ENCODE peak calls at places on chromosomes 4 and X, in seven cellular contexts. O is uterus, T is heart left ventricle, P is neural progenitor cell, X is tibial artery, C is A549, W is PC-9. Q is an unnamed sample.

GRCh38 chrX:112901821-112902732 is 61.4 kb upstream of the AMOT start:
- DNase-seq in O (no peak), T (no peak), P (peak), X (no peak), C (no peak), W (no peak), Q (no peak)

GRCh38 chr4:143432258-143432591 is 81.3 kb upstream of the SMARCA5 start:
- DNase-seq in O (no peak), T (no peak), P (no peak), X (no peak), C (no peak), W (no peak), Q (no peak)

GRCh38 chrX:149510386-149510785 is 5.3 kb upstream of the IDS start:
- DNase-seq in O (no peak), T (no peak), P (peak), X (no peak), C (no peak), W (no peak), Q (no peak)

GRCh38 chr4:106717094-106717493 is 319.0 kb downstream of the DKK2 start:
- DNase-seq in O (no peak), T (no peak), P (no peak), X (no peak), C (no peak), W (no peak), Q (no peak)

GRCh38 chr4:154503598-154503997 is 12.0 kb upstream of the DCHS2 start:
- DNase-seq in O (no peak), T (no peak), P (peak), X (no peak), C (peak), W (no peak), Q (no peak)

GRCh38 chrX:41022579-41022978 is 62.7 kb upstream of the USP9X start:
- DNase-seq in O (no peak), T (no peak), P (no peak), X (no peak), C (no peak), W (no peak), Q (no peak)

GRCh38 chr4:8665406-8666360 is 73.1 kb downstream of the CPZ start:
- DNase-seq in O (no peak), T (peak), P (no peak), X (no peak), C (no peak), W (no peak), Q (peak)

GRCh38 chr4:129822708-129823504 is 727.0 kb downstream of the C4orf33 start:
- DNase-seq in O (no peak), T (peak), P (no peak), X (no peak), C (no peak), W (peak), Q (no peak)

GRCh38 chr4:19358015-19358414 is 893.7 kb upstream of the SLIT2 start:
- DNase-seq in O (no peak), T (no peak), P (no peak), X (no peak), C (no peak), W (no peak), Q (no peak)

GRCh38 chr4:8323947-8324555 is 54.5 kb downstream of the HTRA3 start:
- DNase-seq in O (no peak), T (peak), P (no peak), X (no peak), C (no peak), W (no peak), Q (no peak)

GRCh38 chrX:9339603-9340569 is 125.0 kb upstream of the TBL1X start:
- DNase-seq in O (peak), T (peak), P (no peak), X (no peak), C (no peak), W (no peak), Q (no peak)

GRCh38 chr4:112492321-112492720 is 23.7 kb downstream of the NEUROG2 start:
- DNase-seq in O (no peak), T (no peak), P (no peak), X (no peak), C (no peak), W (no peak), Q (no peak)

GRCh38 chr4:150581206-150581605 is 745 bp upstream of the MAB21L2 start:
- DNase-seq in O (no peak), T (no peak), P (no peak), X (no peak), C (no peak), W (no peak), Q (no peak)

GRCh38 chr4:150579591-150580234 is 2.2 kb upstream of the MAB21L2 start:
- DNase-seq in O (peak), T (peak), P (peak), X (no peak), C (no peak), W (no peak), Q (no peak)

GRCh38 chr4:150581611-150582010 is 340 bp upstream of the MAB21L2 start:
- DNase-seq in O (no peak), T (peak), P (peak), X (no peak), C (no peak), W (no peak), Q (no peak)

GRCh38 chr4:150578745-150579470 is 3.0 kb upstream of the MAB21L2 start:
- DNase-seq in O (no peak), T (no peak), P (peak), X (no peak), C (no peak), W (no peak), Q (no peak)

GRCh38 chr4:150580244-150580643 is 1.7 kb upstream of the MAB21L2 start:
- DNase-seq in O (no peak), T (no peak), P (peak), X (no peak), C (no peak), W (no peak), Q (no peak)
- H3K4me3 ChIP-seq in O (no peak), T (peak), P (peak), X (peak), C (no peak), W (no peak), Q (peak)

GRCh38 chrX:54496517-54496852 is 451 bp upstream of the FGD1 start:
- DNase-seq in O (no peak), T (no peak), P (no peak), X (no peak), C (no peak), W (no peak), Q (no peak)

GRCh38 chrX:54494166-54494969 is 1.7 kb downstream of the FGD1 start:
- DNase-seq in O (no peak), T (no peak), P (no peak), X (no peak), C (no peak), W (no peak), Q (no peak)

GRCh38 chrX:54494970-54495813 is 842 bp downstream of the FGD1 start:
- DNase-seq in O (no peak), T (no peak), P (peak), X (peak), C (no peak), W (peak), Q (no peak)

GRCh38 chrX:54495814-54496516 is at the start of gene FGD1:
- DNase-seq in O (peak), T (peak), P (peak), X (peak), C (peak), W (peak), Q (no peak)

DNA sequence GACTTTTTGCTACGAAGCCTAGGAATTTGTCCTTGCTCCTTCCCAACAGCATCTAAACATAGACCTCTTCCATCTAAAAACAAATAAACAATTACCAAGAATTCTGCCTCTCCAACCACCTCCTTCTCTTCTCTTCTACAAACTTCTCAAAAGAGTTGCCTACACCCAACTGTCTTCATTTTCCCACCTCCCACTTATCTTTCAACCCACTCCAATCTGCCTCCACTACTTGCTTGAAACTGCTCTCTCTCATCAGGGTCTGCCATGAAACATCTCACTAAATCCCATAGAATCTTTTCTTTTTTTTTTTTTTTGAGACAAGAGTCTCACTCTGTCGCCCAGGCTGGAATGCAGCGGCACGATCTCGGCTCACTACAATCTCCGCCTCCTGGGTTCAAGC is 902 bp upstream of the FGD1 start:
- DNase-seq in O (no peak), T (no peak), P (no peak), X (no peak), C (no peak), W (no peak), Q (no peak)
- TF ChIP-seq CTCF in O (no peak), T (no peak), P (no peak), X (no peak), C (no peak), W (no peak), Q (no peak)

GRCh38 chr4:102959503-102959902 is 60.0 kb downstream of the SLC9B1 start:
- DNase-seq in O (no peak), T (peak), P (no peak), X (no peak), C (no peak), W (no peak), Q (no peak)
- H3K27ac ChIP-seq in O (no peak), T (no peak), P (no peak), X (no peak), C (no peak), W (no peak), Q (no peak)

DNA sequence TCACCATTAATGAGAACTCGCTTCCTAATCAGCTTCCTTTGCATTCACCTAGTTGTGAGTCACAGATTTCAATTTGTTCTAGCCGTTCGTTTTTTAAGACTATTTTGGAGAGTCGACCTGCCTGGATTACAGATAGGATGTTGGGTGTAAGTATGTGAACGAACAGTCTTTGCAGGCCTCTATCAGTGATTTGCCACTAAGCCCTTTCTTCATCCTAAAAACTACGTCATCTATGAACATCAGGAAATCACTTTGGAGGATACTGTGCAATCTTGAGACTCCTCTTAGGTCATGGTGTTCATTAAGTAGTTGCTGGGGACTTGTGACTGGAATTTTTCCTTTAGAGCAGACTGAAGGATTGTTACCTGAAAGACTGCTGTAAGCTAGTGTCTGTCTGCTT is 1.1 kb downstream of the POLA1 start:
- DNase-seq in O (no peak), T (no peak), P (no peak), X (no peak), C (no peak), W (no peak), Q (no peak)
- H3K4me3 ChIP-seq in O (no peak), T (peak), P (peak), X (no peak), C (peak), W (peak), Q (peak)

GRCh38 chr4:90357117-90357710 is 230.0 kb downstream of the CCSER1 start:
- DNase-seq in O (no peak), T (no peak), P (peak), X (no peak), C (peak), W (no peak), Q (no peak)
- TF ChIP-seq CTCF in O (no peak), T (peak), P (peak), X (peak), C (peak), W (peak), Q (no peak)

DNA sequence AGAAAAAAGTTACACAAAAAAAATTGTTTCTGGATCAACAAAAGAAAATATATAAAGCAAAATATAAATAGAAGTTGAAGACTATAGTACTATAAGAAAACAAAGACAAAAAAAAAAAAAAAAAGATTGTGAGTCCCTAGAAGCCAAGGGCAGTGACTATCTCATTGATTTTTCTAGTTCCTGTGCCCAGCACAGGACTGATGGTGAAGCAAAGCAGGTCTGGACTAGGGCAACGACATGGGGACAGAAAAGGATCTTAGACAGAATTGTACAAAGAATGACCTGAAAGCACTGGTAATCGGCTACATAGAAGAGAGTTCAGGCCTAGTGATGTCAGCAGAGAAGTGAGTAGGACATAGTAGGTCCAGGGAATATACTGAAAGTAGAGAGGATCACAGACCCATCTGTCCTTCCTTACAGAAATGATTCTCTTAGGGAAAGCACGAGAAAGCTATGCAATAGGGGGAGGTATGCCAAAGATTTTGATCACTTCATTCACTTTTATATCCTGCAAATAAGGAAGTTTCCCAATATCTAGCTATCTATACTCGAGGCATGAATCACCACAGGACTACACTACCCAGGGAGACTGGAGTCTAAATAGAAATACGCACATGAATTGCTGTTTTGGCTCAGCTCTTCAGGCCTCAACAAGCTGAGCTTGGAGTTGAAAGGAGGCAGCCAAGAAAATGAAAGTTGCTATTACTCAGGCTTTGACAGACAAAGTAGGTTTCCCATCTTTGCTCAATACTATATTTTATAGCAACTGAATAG is 230.9 kb upstream of the GPC4 start:
- DNase-seq in O (no peak), T (no peak), P (no peak), X (peak), C (no peak), W (no peak), Q (no peak)
- H3K27ac ChIP-seq in O (no peak), T (no peak), P (no peak), X (peak), C (no peak), W (no peak), Q (peak)

DNA sequence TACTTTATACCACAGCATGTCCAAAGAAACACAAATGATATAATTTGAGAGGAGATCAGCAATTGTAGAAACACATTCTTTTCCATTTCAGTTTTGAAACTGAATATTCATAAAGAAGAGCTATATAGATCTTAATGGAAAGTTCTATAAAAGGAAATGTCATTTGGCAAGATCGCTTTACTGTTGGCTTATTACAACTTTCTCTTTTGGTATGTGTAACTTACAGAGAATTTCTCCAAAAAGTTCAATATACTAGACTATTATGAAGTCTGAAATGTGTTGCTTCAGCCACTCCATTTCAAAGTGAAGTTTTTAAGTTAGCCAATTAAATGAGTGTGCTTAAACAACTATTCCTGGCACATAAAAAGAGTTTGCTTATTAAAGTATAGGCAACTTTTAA is 157.9 kb downstream of the ARAP2 start:
- DNase-seq in O (no peak), T (no peak), P (no peak), X (no peak), C (no peak), W (no peak), Q (no peak)
- H3K4me3 ChIP-seq in O (no peak), T (no peak), P (no peak), X (no peak), C (no peak), W (no peak), Q (no peak)

DNA sequence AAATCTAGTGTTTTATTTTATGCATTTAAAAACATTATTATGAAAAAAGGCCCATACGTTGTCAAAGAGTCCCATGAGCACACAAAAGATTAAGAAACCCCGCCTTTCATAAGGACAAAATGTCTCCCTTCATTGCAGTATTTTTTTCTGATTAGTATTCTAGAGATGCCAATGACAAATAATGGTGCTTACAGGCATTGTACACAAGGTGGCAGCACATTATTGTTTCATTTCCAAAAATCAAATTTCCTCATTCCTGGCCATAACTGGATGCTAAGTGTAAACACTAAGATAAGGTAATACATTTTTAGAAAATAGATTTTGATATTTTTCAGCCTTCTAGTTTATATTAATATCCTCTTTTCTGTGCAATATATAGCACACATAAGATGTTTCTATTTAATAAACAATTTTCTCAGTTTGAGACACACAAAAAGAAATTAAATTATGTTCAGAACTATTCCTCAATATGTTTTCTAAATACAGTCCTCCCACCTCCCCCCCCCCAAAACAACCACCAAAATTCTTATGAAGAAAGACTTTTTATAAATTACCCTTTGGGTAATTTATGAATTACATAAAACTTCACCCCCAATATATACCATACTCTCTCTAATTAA is 47.7 kb downstream of the TIGD2 start:
- DNase-seq in O (no peak), T (no peak), P (peak), X (no peak), C (peak), W (no peak), Q (no peak)
- TF ChIP-seq CTCF in O (peak), T (peak), P (peak), X (peak), C (peak), W (peak), Q (peak)

DNA sequence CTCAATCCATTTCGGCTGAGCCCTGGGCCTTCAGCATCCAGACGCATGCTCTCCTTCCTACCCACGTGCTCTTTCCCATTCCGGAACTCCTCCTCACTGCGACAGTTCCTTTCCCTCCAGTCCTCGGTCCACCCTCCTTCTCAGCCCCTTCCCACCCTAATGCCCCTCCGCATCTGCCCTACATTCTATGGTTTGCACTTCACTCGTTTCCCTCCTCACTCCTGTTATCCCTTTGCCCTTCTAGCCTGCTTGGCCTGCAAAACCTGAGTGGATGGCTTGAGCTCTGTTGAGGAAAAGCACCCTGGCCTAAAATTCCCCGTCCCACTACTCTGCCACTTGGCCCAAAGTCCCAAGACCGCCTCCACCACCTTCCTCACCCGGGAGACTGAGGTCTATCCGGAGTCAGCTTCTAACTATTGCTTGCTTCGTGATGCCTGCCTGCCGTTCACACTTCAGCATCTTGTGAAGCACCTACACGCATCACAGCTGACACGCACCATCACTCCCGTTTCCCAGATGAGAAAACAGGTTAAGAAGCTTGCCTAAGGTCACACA is 38.6 kb downstream of the MAP7D3 start:
- DNase-seq in O (no peak), T (no peak), P (no peak), X (no peak), C (no peak), W (no peak), Q (peak)
- H3K27ac ChIP-seq in O (peak), T (no peak), P (no peak), X (peak), C (no peak), W (no peak), Q (peak)

DNA sequence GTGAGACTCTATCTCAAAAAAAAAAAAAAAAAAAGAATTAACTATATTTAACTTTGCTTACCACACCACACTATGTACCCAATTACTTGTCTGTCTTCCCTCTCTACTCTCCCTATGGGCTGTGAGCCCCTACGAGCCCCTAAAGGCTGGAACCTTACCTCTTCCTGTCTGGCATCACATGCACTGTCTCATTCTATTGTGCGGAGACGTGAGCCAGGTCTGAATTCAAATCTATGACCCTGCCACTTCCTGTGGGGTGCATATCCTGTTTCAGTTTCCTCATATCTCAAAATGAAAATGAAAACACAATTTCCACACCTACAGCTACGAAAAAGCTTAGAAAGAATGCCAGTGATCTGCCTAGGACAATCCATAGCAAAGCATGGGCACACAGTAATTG is 42.9 kb upstream of the HS3ST1 start:
- DNase-seq in O (no peak), T (no peak), P (no peak), X (no peak), C (no peak), W (no peak), Q (no peak)
- H3K4me3 ChIP-seq in O (no peak), T (peak), P (no peak), X (peak), C (no peak), W (no peak), Q (no peak)